ENCODE peak calls at places on chromosomes 1 and 21, in eight cellular contexts. L is Peyer's patch; J is stimulated activated CD4-positive, alpha-beta T cell treated with anti-CD3 and anti-CD28 coated beads, Interleukin-1b, Interleukin-23, amount 100 ng/mL, for 1 hour; H is body of pancreas; I is NCI-H1417; Z is T-helper 1 cell; S is EH; P is stimulated activated CD8-positive, alpha-beta memory T cell treated with anti-CD3 and anti-CD28 coated beads, Interleukin-7, amount 100 ng/mL, for 24 hours. F is an unnamed sample.

GRCh38 chr1:58266242-58266641 is 280.3 kb downstream of the OMA1 start:
- DNase-seq in L (no peak), J (no peak), H (no peak), I (no peak), Z (no peak), S (no peak), P (no peak), F (no peak)

GRCh38 chr1:56339786-56340465 is 239.4 kb downstream of the PLPP3 start:
- DNase-seq in L (no peak), J (no peak), H (no peak), I (no peak), Z (no peak), S (no peak), P (no peak), F (no peak)

GRCh38 chr1:203081465-203082355 is 4.1 kb downstream of the MYOG start:
- DNase-seq in L (no peak), J (no peak), H (no peak), I (no peak), Z (no peak), S (no peak), P (no peak), F (no peak)

GRCh38 chr1:86150553-86151055 is 6.0 kb downstream of the COL24A1 start:
- DNase-seq in L (no peak), J (no peak), H (no peak), I (no peak), Z (no peak), S (peak), P (no peak), F (no peak)

GRCh38 chr1:80640978-80641377 is 1159.8 kb upstream of the ADGRL2 start:
- DNase-seq in L (no peak), J (no peak), H (no peak), I (no peak), Z (no peak), S (no peak), P (no peak), F (no peak)

GRCh38 chr1:40392206-40392605 is 18.7 kb downstream of the SMAP2 start:
- DNase-seq in L (no peak), J (no peak), H (no peak), I (peak), Z (no peak), S (peak), P (no peak), F (no peak)

GRCh38 chr1:97745912-97746311 is 174.9 kb downstream of the DPYD start:
- DNase-seq in L (no peak), J (no peak), H (no peak), I (no peak), Z (no peak), S (peak), P (no peak), F (no peak)

GRCh38 chr21:16087523-16087922 is 357.7 kb downstream of the USP25 start:
- DNase-seq in L (no peak), J (no peak), H (no peak), I (no peak), Z (no peak), S (no peak), P (no peak), F (no peak)

GRCh38 chr1:15000030-15000429 is 153.5 kb upstream of the TMEM51 start:
- DNase-seq in L (no peak), J (no peak), H (no peak), I (no peak), Z (no peak), S (no peak), P (no peak), F (no peak)

GRCh38 chr1:84619383-84620093 is 45.3 kb upstream of the CTBS start:
- DNase-seq in L (no peak), J (peak), H (peak), I (peak), Z (peak), S (peak), P (peak), F (no peak)

GRCh38 chr1:171780583-171781166 is 785 bp upstream of the METTL13 start:
- DNase-seq in L (no peak), J (no peak), H (no peak), I (no peak), Z (no peak), S (no peak), P (no peak), F (no peak)

GRCh38 chr1:17919525-17920439 is 164.6 kb downstream of the ACTL8 start:
- DNase-seq in L (no peak), J (no peak), H (no peak), I (peak), Z (no peak), S (peak), P (no peak), F (peak)

GRCh38 chr1:179077396-179077795 is 4.5 kb upstream of the TOR3A start:
- DNase-seq in L (no peak), J (no peak), H (no peak), I (no peak), Z (no peak), S (peak), P (no peak), F (no peak)

GRCh38 chr1:113551728-113552127 is 161.4 kb downstream of the MAGI3 start:
- DNase-seq in L (no peak), J (no peak), H (no peak), I (no peak), Z (no peak), S (no peak), P (no peak), F (no peak)

GRCh38 chr1:26044971-26045711 is 777 bp downstream of the SLC30A2 start:
- DNase-seq in L (no peak), J (no peak), H (peak), I (no peak), Z (no peak), S (no peak), P (no peak), F (peak)

GRCh38 chr1:225762444-225762843 is 15.2 kb upstream of the SRP9 start:
- DNase-seq in L (no peak), J (no peak), H (no peak), I (no peak), Z (no peak), S (no peak), P (no peak), F (no peak)

GRCh38 chr21:16588433-16588860 is 858.7 kb downstream of the USP25 start:
- DNase-seq in L (no peak), J (no peak), H (peak), I (peak), Z (no peak), S (peak), P (no peak), F (no peak)

GRCh38 chr21:28793043-28793442 is 199.6 kb downstream of the LTN1 start:
- DNase-seq in L (no peak), J (no peak), H (no peak), I (no peak), Z (no peak), S (peak), P (no peak), F (no peak)

GRCh38 chr1:204859885-204860284 is 10.8 kb upstream of the NFASC start:
- DNase-seq in L (no peak), J (no peak), H (no peak), I (no peak), Z (no peak), S (peak), P (no peak), F (no peak)

F was measured in H1.